ENCODE peak calls at places on chromosomes 2 and 18, in four cellular contexts. R is natural killer cell treated with Interleukin-12 subunit alpha and Interleukin-12 subunit beta and Interleukin-15 and Interleukin-18, amount 100 ng/mL, for 72 hours; A is stimulated activated CD4-positive, alpha-beta T cell treated with anti-CD3 and anti-CD28 coated beads, TNF-alpha, amount 100 ng/mL, for 4 hours; O is NCI-H1092. I is an unnamed sample.

GRCh38 chr2:132632000-132632649 is 37.9 kb downstream of the LYPD1 start:
- DNase-seq in R (no peak), A (no peak), O (no peak), I (no peak)

GRCh38 chr18:59140287-59140885 is 702 bp downstream of the SEC11C start:
- DNase-seq in R (peak; percentile 62), A (no peak), O (no peak), I (no peak)

GRCh38 chr2:215635788-215636139 is 199.9 kb upstream of the FN1 start:
- DNase-seq in R (no peak), A (no peak), O (no peak), I (no peak)

GRCh38 chr2:155372969-155373368 is 674.5 kb downstream of the KCNJ3 start:
- DNase-seq in R (no peak), A (no peak), O (no peak), I (no peak)

GRCh38 chr2:230416061-230416721 is at the start of gene SP100:
- DNase-seq in R (peak; percentile 91), A (peak; percentile 31), O (no peak), I (peak; percentile 81)

GRCh38 chr2:226478121-226478809 is 321.4 kb downstream of the IRS1 start:
- DNase-seq in R (no peak), A (no peak), O (no peak), I (no peak)

GRCh38 chr2:185066128-185066527 is 467.8 kb downstream of the ZNF804A start:
- DNase-seq in R (no peak), A (no peak), O (no peak), I (no peak)

GRCh38 chr2:181657379-181657778 is 474 bp upstream of the CERKL start:
- DNase-seq in R (no peak), A (no peak), O (no peak), I (no peak)

GRCh38 chr2:219643788-219644398 is 16.5 kb downstream of the SLC4A3 start:
- DNase-seq in R (no peak), A (no peak), O (no peak), I (no peak)

GRCh38 chr18:68428026-68428425 is 286.9 kb downstream of the TMX3 start:
- DNase-seq in R (no peak), A (no peak), O (no peak), I (no peak)

GRCh38 chr18:48948112-48949050 is 2.4 kb downstream of the SMAD7 start:
- DNase-seq in R (peak; percentile 71), A (no peak), O (peak; percentile 33), I (no peak)

GRCh38 chr2:202450785-202451184 is 74.7 kb downstream of the BMPR2 start:
- DNase-seq in R (no peak), A (no peak), O (no peak), I (no peak)

GRCh38 chr18:13159579-13159978 is 59.0 kb upstream of the LDLRAD4 start:
- DNase-seq in R (peak; percentile 72), A (no peak), O (no peak), I (no peak)

GRCh38 chr2:82779981-82780380 is 1679.1 kb downstream of the SUCLG1 start:
- DNase-seq in R (no peak), A (no peak), O (no peak), I (no peak)

GRCh38 chr18:23365602-23366001 is 87.5 kb upstream of the RIOK3 start:
- DNase-seq in R (no peak), A (no peak), O (no peak), I (peak; percentile 22)

GRCh38 chr18:54296017-54296416 is 26.7 kb downstream of the POLI start:
- DNase-seq in R (no peak), A (no peak), O (no peak), I (no peak)

GRCh38 chr2:96156926-96157648 is 11.8 kb upstream of the DUSP2 start:
- DNase-seq in R (peak; percentile 56), A (no peak), O (no peak), I (no peak)

GRCh38 chr2:73494031-73494430 is 108.4 kb downstream of the ALMS1 start:
- DNase-seq in R (no peak), A (no peak), O (no peak), I (no peak)

GRCh38 chr2:134170269-134170668 is 83.6 kb upstream of the MGAT5 start:
- DNase-seq in R (no peak), A (no peak), O (no peak), I (no peak)

GRCh38 chr2:32495139-32495538 is 132.7 kb upstream of the TTC27 start:
- DNase-seq in R (no peak), A (no peak), O (no peak), I (no peak)

GRCh38 chr2:32622570-32623310 is 5.1 kb upstream of the TTC27 start:
- DNase-seq in R (no peak), A (no peak), O (no peak), I (no peak)